ENCODE peak calls at places on chromosomes 12 and 14, in five cellular contexts. Y, B, R, T and I are unnamed samples.

GRCh38 chr12:17503742-17504141 is 586.3 kb downstream of the RERGL start:
- DNase-seq in Y (no peak), T (no peak), B (no peak), R (no peak), I (no peak)

GRCh38 chr12:115574831-115575230 is 702.7 kb downstream of the MED13L start:
- DNase-seq in R (no peak), T (no peak), Y (no peak), B (no peak), I (no peak)

GRCh38 chr12:38905480-38906351 is at the start of gene CPNE8:
- DNase-seq in Y (no peak), T (peak; percentile 94), R (peak; percentile 33), B (peak; percentile 93), I (no peak)

GRCh38 chr12:31772685-31773222 is 43.9 kb upstream of the AMN1 start:
- DNase-seq in Y (no peak), T (no peak), R (no peak), B (no peak), I (no peak)

GRCh38 chr12:127998936-127999467 is 268.0 kb upstream of the TMEM132C start:
- DNase-seq in R (no peak), B (no peak), T (no peak), Y (no peak), I (no peak)

GRCh38 chr12:2797721-2798418 is 3.1 kb downstream of the FKBP4 start:
- DNase-seq in R (no peak), Y (no peak), T (no peak), B (no peak), I (no peak)

GRCh38 chr12:30806989-30807694 is 52.4 kb upstream of the CAPRIN2 start:
- DNase-seq in Y (peak; percentile 76), R (peak; percentile 61), B (no peak), T (no peak), I (peak; percentile 50)

GRCh38 chr12:90871697-90872096 is 83.3 kb downstream of the CCER1 start:
- DNase-seq in Y (no peak), T (no peak), R (no peak), B (no peak), I (no peak)

GRCh38 chr12:68240079-68240478 is 13.3 kb downstream of the IL22 start:
- DNase-seq in R (peak; percentile 69), T (no peak), B (no peak), Y (peak; percentile 82), I (no peak)

GRCh38 chr12:7695159-7695930 is at the start of gene GDF3:
- DNase-seq in T (no peak), B (no peak), R (no peak), Y (no peak), I (no peak)

GRCh38 chr12:121792607-121793500 is 634 bp downstream of the RHOF start:
- DNase-seq in Y (no peak), R (no peak), B (peak; percentile 84), T (no peak), I (no peak)

GRCh38 chr14:99685061-99685995 is 1.2 kb downstream of the CYP46A1 start:
- DNase-seq in B (no peak), R (no peak), T (peak; percentile 59), Y (no peak), I (no peak)

GRCh38 chr12:69171881-69172280 is 67.5 kb upstream of the CPSF6 start:
- DNase-seq in B (no peak), R (no peak), T (no peak), Y (no peak), I (no peak)

GRCh38 chr12:72282721-72283120 is 10.6 kb downstream of the TRHDE start:
- DNase-seq in T (no peak), Y (no peak), B (no peak), R (no peak), I (no peak)

GRCh38 chr12:54588110-54588831 is at the start of gene PPP1R1A:
- DNase-seq in R (no peak), T (no peak), Y (no peak), B (peak; percentile 70), I (no peak)

GRCh38 chr12:75528692-75529091 is 17.3 kb upstream of the KRR1 start:
- DNase-seq in B (no peak), T (no peak), R (no peak), Y (no peak), I (no peak)

GRCh38 chr14:81974543-81974942 is 440.9 kb upstream of the SEL1L start:
- DNase-seq in B (no peak), T (no peak), R (no peak), Y (no peak), I (no peak)

GRCh38 chr12:6752181-6752930 is 585 bp downstream of the MLF2 start:
- DNase-seq in R (no peak), T (peak; percentile 75), B (no peak), Y (peak; percentile 62), I (no peak)

GRCh38 chr12:92779902-92780301 is 77.1 kb downstream of the PLEKHG7 start:
- DNase-seq in Y (no peak), B (no peak), T (no peak), R (no peak), I (no peak)

GRCh38 chr12:52121848-52122838 is 42.6 kb downstream of the SMIM41 start:
- DNase-seq in T (no peak), Y (peak; percentile 58), B (peak; percentile 82), R (no peak), I (no peak)

GRCh38 chr12:108752387-108752786 is 21.1 kb upstream of the CORO1C start:
- DNase-seq in T (no peak), Y (no peak), R (no peak), B (no peak), I (no peak)

GRCh38 chr14:102510616-102511520 is 1.3 kb upstream of the ANKRD9 start:
- DNase-seq in R (no peak), B (peak; percentile 74), T (no peak), Y (no peak), I (no peak)

GRCh38 chr12:129934977-129935376 is 31.2 kb upstream of the TMEM132D start:
- DNase-seq in Y (no peak), B (no peak), T (no peak), R (no peak), I (no peak)

DNA sequence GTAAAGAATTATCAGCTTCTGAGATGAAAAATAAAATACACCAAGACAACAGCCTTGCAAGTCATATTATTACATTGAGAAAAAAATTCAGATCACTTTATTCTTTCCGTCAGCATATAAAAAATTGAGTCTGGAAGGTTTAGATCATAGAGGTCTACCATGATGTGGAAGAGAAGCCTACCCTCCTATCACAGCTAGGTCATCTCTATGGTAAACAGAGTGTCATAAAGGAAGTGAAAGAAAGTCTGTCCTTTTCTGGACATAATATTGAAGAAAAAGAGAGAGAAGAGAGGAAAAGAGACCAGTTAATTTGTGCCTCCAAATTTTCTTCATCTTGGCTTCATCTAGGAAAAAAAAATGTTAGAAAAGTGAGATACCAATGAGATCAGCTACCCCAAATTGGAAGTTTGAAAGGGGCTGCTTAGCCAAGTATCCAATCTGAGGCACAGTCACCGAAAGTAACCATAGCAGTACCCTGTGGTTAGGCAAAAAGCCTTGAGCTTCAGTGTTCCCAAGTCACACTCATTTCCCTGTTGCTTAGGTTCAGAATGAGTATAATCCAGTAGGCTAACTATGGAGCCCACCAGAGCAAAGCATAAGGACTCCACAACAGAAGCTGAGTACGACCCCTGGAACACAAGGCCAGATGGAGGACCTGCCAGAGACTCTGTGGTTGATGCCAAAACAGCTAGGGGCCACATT is 38.1 kb downstream of the DUSP6 start:
- DNase-seq in R (no peak), Y (no peak), B (no peak), T (no peak), I (no peak)
- H3K4me3 ChIP-seq in R (no peak overlapping the region), Y (no peak overlapping the region), B (no peak overlapping the region), T (no peak overlapping the region), I (no peak overlapping the region)

GRCh38 chr12:116694653-116695463 is 43.0 kb downstream of the SPRING1 start:
- DNase-seq in T (no peak), R (no peak), Y (no peak), B (no peak), I (no peak)

GRCh38 chr12:116691636-116692035 is 46.2 kb downstream of the SPRING1 start:
- DNase-seq in T (no peak), Y (no peak), B (no peak), R (no peak), I (no peak)

GRCh38 chr12:116695464-116695725 is 42.5 kb downstream of the SPRING1 start:
- DNase-seq in Y (no peak), T (no peak), B (no peak), R (no peak), I (no peak)

GRCh38 chr12:116692605-116693004 is 45.3 kb downstream of the SPRING1 start:
- DNase-seq in R (no peak), T (no peak), B (no peak), Y (no peak), I (no peak)

DNA sequence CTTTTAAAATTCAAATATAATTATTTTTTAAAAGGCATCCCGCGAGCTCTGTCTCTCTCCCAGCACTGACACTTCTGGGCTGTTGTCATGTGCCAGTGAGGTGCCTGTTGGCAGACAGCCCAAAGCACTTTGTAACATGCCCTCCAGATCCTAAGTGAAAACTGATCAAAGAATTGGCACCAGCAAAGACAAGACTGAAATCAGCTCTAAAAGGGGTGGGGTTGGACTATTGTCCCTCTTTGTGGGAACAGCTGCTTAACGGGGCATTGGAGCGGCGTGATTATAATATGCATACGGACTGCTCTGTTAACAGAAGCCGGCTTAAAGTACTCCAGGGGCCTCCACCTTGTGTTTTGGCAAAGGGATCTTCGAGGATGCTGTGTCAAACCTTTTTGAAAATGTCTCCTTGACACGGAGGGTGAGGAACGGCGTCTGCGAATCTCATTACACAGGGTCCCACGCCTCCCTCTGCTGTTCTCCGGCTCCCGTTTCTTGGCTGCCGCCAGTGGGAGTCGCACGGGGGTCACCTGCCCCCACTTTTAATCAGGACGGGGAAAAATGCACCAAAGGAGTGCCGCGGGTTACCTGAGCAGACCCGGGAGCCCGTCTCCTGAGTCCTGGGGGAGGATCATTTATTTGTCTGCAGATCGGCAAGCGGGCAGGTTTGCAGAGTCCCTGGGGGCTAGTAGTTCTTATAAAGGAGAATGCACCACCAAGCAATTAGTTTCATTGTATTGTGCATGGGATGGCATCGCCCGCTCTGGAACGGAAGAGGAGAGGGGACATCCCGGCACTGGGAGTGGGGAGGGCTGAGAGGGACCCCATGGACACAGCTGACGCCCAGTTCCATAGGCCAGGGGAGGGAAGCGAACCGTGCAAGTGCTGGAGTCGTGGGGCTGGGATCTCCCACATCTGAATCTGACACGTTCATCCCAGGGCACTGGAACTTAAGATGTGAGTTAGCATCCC is 44.3 kb downstream of the SPRING1 start:
- DNase-seq in T (no peak), Y (no peak), B (no peak), R (no peak), I (no peak)
- H3K4me3 ChIP-seq in T (no peak overlapping the region), Y (no peak overlapping the region), B (peak overlapping the region; percentile 28), R (peak overlapping the region; percentile 0), I (peak overlapping the region; percentile 67)

GRCh38 chr12:47736877-47737676 is 11.8 kb upstream of the ENDOU start:
- DNase-seq in Y (peak; percentile 73), T (peak; percentile 99), R (peak; percentile 93), B (peak; percentile 93), I (no peak)
- H3K4me3 ChIP-seq in Y (no peak overlapping the region), T (no peak overlapping the region), R (peak overlapping the region; percentile 2), B (no peak overlapping the region), I (no peak overlapping the region)

GRCh38 chr12:1532367-1532752 is 62.0 kb downstream of the FBXL14 start:
- DNase-seq in Y (no peak), B (no peak), T (no peak), R (no peak), I (no peak)
- H3K4me3 ChIP-seq in Y (peak overlapping the region; percentile 58), B (no peak overlapping the region), T (no peak overlapping the region), R (peak overlapping the region; percentile 74), I (no peak overlapping the region)

GRCh38 chr12:42236017-42236416 is 2.0 kb downstream of the YAF2 start:
- DNase-seq in T (no peak), B (no peak), R (no peak), Y (no peak), I (no peak)
- H3K4me3 ChIP-seq in T (peak overlapping the region; percentile 92), B (no peak overlapping the region), R (peak overlapping the region; percentile 5), Y (no peak overlapping the region), I (peak overlapping the region; percentile 98)

GRCh38 chr14:53715390-53715730 is 241.3 kb downstream of the BMP4 start:
- DNase-seq in R (peak; percentile 41), B (no peak), Y (peak; percentile 28), T (no peak), I (no peak)
- H3K4me3 ChIP-seq in R (peak overlapping the region; percentile 23), B (peak overlapping the region; percentile 26), Y (no peak overlapping the region), T (peak overlapping the region; percentile 1), I (no peak overlapping the region)